ENCODE peak calls at places on chromosomes 4 and X, in nine cellular contexts. One of them, this sample, is unnamed. For H3K36me3, the result is how much of the 10 kb centered on the place peaks cover.

GRCh38 chrX:150940844-150941495 is 42.2 kb upstream of the HMGB3 start:
- DNase-seq in testis: no peak
- DNase-seq in HCT116: no peak
- DNase-seq in tibial nerve: no peak
- DNase-seq in adrenal gland: no peak
- DNase-seq in HepG2: no peak
- DNase-seq in ovary: no peak
- DNase-seq in transverse colon: peak
- DNase-seq in IMR-90: no peak
- DNase-seq in this sample: no peak

GRCh38 chrX:47483310-47484268 is 567 bp upstream of the ZNF41 start:
- DNase-seq in ovary: peak
- DNase-seq in HCT116: no peak
- DNase-seq in testis: peak
- DNase-seq in adrenal gland: peak
- DNase-seq in HepG2: peak
- DNase-seq in tibial nerve: no peak
- DNase-seq in IMR-90: peak
- DNase-seq in transverse colon: peak
- DNase-seq in this sample: peak

GRCh38 chr4:108107729-108108382 is 60.9 kb downstream of the LEF1 start:
- DNase-seq in transverse colon: no peak
- DNase-seq in HepG2: no peak
- DNase-seq in tibial nerve: no peak
- DNase-seq in HCT116: no peak
- DNase-seq in IMR-90: no peak
- DNase-seq in testis: no peak
- DNase-seq in ovary: no peak
- DNase-seq in adrenal gland: no peak
- DNase-seq in this sample: no peak

GRCh38 chr4:141962486-141962885 is 326.1 kb downstream of the IL15 start:
- DNase-seq in adrenal gland: no peak
- DNase-seq in ovary: no peak
- DNase-seq in transverse colon: no peak
- DNase-seq in HepG2: no peak
- DNase-seq in tibial nerve: no peak
- DNase-seq in IMR-90: no peak
- DNase-seq in testis: no peak
- DNase-seq in HCT116: no peak
- DNase-seq in this sample: no peak

GRCh38 chrX:68273887-68274286 is 159.4 kb downstream of the OPHN1 start:
- DNase-seq in transverse colon: no peak
- DNase-seq in tibial nerve: peak
- DNase-seq in HCT116: peak
- DNase-seq in ovary: no peak
- DNase-seq in HepG2: no peak
- DNase-seq in adrenal gland: no peak
- DNase-seq in IMR-90: peak
- DNase-seq in testis: no peak
- DNase-seq in this sample: no peak

GRCh38 chr4:38155589-38156294 is 195.5 kb downstream of the PTTG2 start:
- DNase-seq in IMR-90: no peak
- DNase-seq in ovary: no peak
- DNase-seq in HCT116: no peak
- DNase-seq in testis: no peak
- DNase-seq in tibial nerve: no peak
- DNase-seq in HepG2: no peak
- DNase-seq in adrenal gland: no peak
- DNase-seq in transverse colon: no peak
- DNase-seq in this sample: no peak

GRCh38 chr4:6910340-6910959 is 824 bp downstream of the TBC1D14 start:
- DNase-seq in testis: peak
- DNase-seq in HCT116: no peak
- DNase-seq in HepG2: no peak
- DNase-seq in tibial nerve: no peak
- DNase-seq in ovary: no peak
- DNase-seq in transverse colon: peak
- DNase-seq in adrenal gland: peak
- DNase-seq in IMR-90: no peak
- DNase-seq in this sample: no peak

GRCh38 chrX:15098505-15098904 is 171.4 kb downstream of the ASB9 start:
- DNase-seq in adrenal gland: no peak
- DNase-seq in testis: no peak
- DNase-seq in HepG2: no peak
- DNase-seq in HCT116: no peak
- DNase-seq in tibial nerve: no peak
- DNase-seq in transverse colon: no peak
- DNase-seq in ovary: no peak
- DNase-seq in IMR-90: no peak
- DNase-seq in this sample: no peak

GRCh38 chr4:15756361-15756861 is 21.7 kb upstream of the CD38 start:
- DNase-seq in ovary: no peak
- DNase-seq in adrenal gland: no peak
- DNase-seq in IMR-90: peak
- DNase-seq in tibial nerve: no peak
- DNase-seq in HepG2: peak
- DNase-seq in testis: no peak
- DNase-seq in transverse colon: peak
- DNase-seq in HCT116: peak
- DNase-seq in this sample: no peak

GRCh38 chr4:152304220-152304619 is 231.7 kb downstream of the FBXW7 start:
- DNase-seq in tibial nerve: no peak
- DNase-seq in adrenal gland: no peak
- DNase-seq in HepG2: no peak
- DNase-seq in ovary: no peak
- DNase-seq in IMR-90: peak
- DNase-seq in testis: no peak
- DNase-seq in transverse colon: no peak
- DNase-seq in HCT116: no peak
- DNase-seq in this sample: no peak

GRCh38 chrX:1391707-1392375 is at the start of gene SLC25A6:
- DNase-seq in transverse colon: peak
- DNase-seq in ovary: peak
- DNase-seq in adrenal gland: peak
- DNase-seq in HCT116: peak
- DNase-seq in HepG2: peak
- DNase-seq in tibial nerve: peak
- DNase-seq in testis: peak
- DNase-seq in IMR-90: peak
- DNase-seq in this sample: peak
- H3K36me3 ChIP-seq in transverse colon: under half
- H3K36me3 ChIP-seq in ovary: under half
- H3K36me3 ChIP-seq in adrenal gland: under half
- H3K36me3 ChIP-seq in HCT116: under half
- H3K36me3 ChIP-seq in HepG2: under half
- H3K36me3 ChIP-seq in tibial nerve: under half
- H3K36me3 ChIP-seq in testis: under half
- H3K36me3 ChIP-seq in IMR-90: under half
- H3K36me3 ChIP-seq in this sample: half or more

GRCh38 chr4:165325732-165326512 is 1.5 kb upstream of the MSMO1 start:
- DNase-seq in tibial nerve: no peak
- DNase-seq in testis: no peak
- DNase-seq in ovary: no peak
- DNase-seq in HepG2: peak
- DNase-seq in transverse colon: no peak
- DNase-seq in HCT116: peak
- DNase-seq in IMR-90: peak
- DNase-seq in adrenal gland: no peak
- DNase-seq in this sample: no peak
- TF ChIP-seq POLR2A in tibial nerve: no peak
- TF ChIP-seq POLR2A in testis: no peak
- TF ChIP-seq POLR2A in ovary: no peak
- TF ChIP-seq POLR2A in HepG2: no peak
- TF ChIP-seq POLR2A in transverse colon: no peak
- TF ChIP-seq POLR2A in HCT116: no peak
- TF ChIP-seq POLR2A in IMR-90: peak
- TF ChIP-seq POLR2A in adrenal gland: no peak
- TF ChIP-seq POLR2A in this sample: no peak

DNA sequence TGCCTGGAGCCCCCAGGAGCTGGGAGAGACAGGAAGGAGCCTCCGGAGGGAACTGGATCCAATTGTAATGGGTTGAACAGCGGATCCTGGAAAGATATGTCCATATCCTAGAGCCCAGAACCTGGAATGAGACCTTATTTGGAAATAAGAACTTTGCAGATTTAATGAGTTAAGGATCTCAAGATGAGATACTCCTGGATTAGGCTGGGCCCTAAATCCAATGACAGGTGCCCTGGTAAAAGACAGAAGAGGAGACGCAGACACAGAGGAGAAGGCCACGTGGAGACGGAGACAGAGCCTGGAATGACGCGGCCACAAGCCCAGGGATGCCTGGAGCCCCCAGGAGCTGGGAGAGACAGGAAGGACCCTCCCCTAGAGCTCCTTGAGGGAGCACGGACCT is 34.1 kb downstream of the P2RY8 start:
- DNase-seq in tibial nerve: no peak
- DNase-seq in HepG2: no peak
- DNase-seq in HCT116: no peak
- DNase-seq in IMR-90: no peak
- DNase-seq in ovary: no peak
- DNase-seq in adrenal gland: no peak
- DNase-seq in transverse colon: no peak
- DNase-seq in testis: no peak
- DNase-seq in this sample: no peak
- H3K36me3 ChIP-seq in tibial nerve: under half
- H3K36me3 ChIP-seq in HepG2: under half
- H3K36me3 ChIP-seq in HCT116: under half
- H3K36me3 ChIP-seq in IMR-90: under half
- H3K36me3 ChIP-seq in ovary: under half
- H3K36me3 ChIP-seq in adrenal gland: under half
- H3K36me3 ChIP-seq in transverse colon: under half
- H3K36me3 ChIP-seq in testis: under half
- H3K36me3 ChIP-seq in this sample: under half

DNA sequence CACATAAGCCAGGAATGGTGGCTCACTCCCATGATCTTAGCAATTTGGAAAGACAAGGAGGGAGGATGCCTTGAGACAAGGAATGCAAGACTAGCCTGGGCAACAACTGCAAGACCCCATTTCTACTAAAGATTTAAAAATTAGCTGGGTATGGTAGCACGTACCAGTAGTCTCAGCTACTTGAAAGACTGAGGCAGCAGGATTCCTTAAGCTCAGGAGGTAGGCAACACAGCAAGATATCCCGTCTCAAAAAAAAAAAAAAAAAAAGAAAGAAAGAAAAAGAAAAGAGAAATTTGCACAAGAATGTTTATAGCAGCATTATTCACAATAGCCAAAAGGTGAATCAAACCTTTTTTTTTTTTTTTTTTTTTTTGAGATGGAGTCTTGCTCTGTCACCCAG is 29.7 kb downstream of the PDS5A start:
- DNase-seq in ovary: no peak
- DNase-seq in adrenal gland: no peak
- DNase-seq in HCT116: no peak
- DNase-seq in transverse colon: no peak
- DNase-seq in tibial nerve: no peak
- DNase-seq in HepG2: no peak
- DNase-seq in testis: no peak
- DNase-seq in IMR-90: no peak
- DNase-seq in this sample: no peak
- TF ChIP-seq POLR2A in ovary: no peak
- TF ChIP-seq POLR2A in adrenal gland: no peak
- TF ChIP-seq POLR2A in HCT116: no peak
- TF ChIP-seq POLR2A in transverse colon: no peak
- TF ChIP-seq POLR2A in tibial nerve: no peak
- TF ChIP-seq POLR2A in HepG2: no peak
- TF ChIP-seq POLR2A in testis: no peak
- TF ChIP-seq POLR2A in IMR-90: no peak
- TF ChIP-seq POLR2A in this sample: no peak

GRCh38 chr4:157121396-157121795 is 45.4 kb downstream of the GLRB start:
- DNase-seq in testis: no peak
- DNase-seq in ovary: no peak
- DNase-seq in transverse colon: no peak
- DNase-seq in tibial nerve: no peak
- DNase-seq in IMR-90: no peak
- DNase-seq in HepG2: no peak
- DNase-seq in HCT116: no peak
- DNase-seq in adrenal gland: no peak
- DNase-seq in this sample: no peak
- H3K36me3 ChIP-seq in testis: under half
- H3K36me3 ChIP-seq in ovary: under half
- H3K36me3 ChIP-seq in transverse colon: under half
- H3K36me3 ChIP-seq in tibial nerve: under half
- H3K36me3 ChIP-seq in IMR-90: under half
- H3K36me3 ChIP-seq in HepG2: under half
- H3K36me3 ChIP-seq in HCT116: under half
- H3K36me3 ChIP-seq in adrenal gland: under half
- H3K36me3 ChIP-seq in this sample: under half

DNA sequence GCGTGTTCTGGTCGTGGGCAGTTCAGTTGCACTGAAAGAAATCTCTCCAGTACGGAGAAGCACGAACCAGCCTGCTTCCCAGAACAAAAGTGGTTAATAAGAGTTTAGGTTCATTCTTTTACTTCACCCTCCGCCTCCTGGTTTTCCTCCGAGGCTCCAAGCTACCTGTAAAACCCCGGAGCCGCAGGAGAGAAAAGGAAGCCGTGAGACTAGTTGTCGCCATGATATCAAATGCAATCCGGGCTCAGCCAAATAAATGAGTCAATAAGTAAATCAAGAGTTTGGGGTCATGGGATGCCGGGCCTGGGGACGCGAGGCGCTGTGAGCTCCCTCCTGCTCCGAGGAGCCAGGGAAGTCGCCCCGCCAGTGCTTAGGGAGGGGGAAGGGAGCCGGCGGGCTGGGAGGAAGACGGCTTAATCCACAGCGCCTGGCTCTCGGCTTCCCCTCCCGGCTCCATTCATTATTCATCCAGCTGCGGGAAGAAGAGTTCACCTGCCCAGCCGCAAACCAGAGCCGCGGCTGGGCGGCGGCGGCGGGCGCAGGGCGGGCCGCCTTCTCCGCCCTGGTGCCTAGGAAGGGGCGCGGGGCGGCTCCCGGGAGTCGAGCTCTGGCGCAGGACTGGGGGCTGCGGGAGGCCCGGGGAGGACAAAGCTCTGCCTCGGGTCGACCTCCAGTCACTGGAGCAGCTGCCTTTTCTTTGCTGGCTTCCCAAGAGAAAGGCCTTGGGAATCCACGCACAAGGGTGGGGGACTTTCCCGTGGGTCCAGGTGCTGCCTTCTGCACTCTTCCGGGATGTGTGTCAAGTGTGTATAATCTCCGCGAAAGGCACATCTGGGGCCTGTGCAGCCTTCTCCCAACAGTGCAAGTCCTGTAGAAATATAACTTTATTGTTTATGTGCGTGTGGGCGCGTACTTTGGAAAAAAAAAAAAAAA is 1.7 kb downstream of the FRAS1 start:
- DNase-seq in tibial nerve: no peak
- DNase-seq in ovary: peak
- DNase-seq in adrenal gland: no peak
- DNase-seq in IMR-90: no peak
- DNase-seq in HepG2: peak
- DNase-seq in testis: peak
- DNase-seq in HCT116: no peak
- DNase-seq in transverse colon: peak
- DNase-seq in this sample: peak
- TF ChIP-seq POLR2A in tibial nerve: no peak
- TF ChIP-seq POLR2A in ovary: no peak
- TF ChIP-seq POLR2A in adrenal gland: no peak
- TF ChIP-seq POLR2A in IMR-90: no peak
- TF ChIP-seq POLR2A in HepG2: no peak
- TF ChIP-seq POLR2A in testis: no peak
- TF ChIP-seq POLR2A in HCT116: no peak
- TF ChIP-seq POLR2A in transverse colon: no peak
- TF ChIP-seq POLR2A in this sample: no peak